ENCODE peak calls at places on chromosomes 3 and 15, in nine cellular contexts. U is transverse colon, Q is upper lobe of left lung, X is heart left ventricle, M is tibial nerve, Y is HCT116, D is H54, J is breast epithelium, H is H1. N is an unnamed sample.

GRCh38 chr3:129745253-129745652 is 138.8 kb upstream of the PLXND1 start:
- DNase-seq in U (peak), Q (peak), D (no peak), M (no peak), H (no peak), J (no peak), Y (no peak), X (no peak), N (no peak)

GRCh38 chr3:136883967-136884720 is 22.1 kb downstream of the NCK1 start:
- DNase-seq in H (no peak), U (no peak), J (no peak), M (no peak), X (no peak), Q (no peak), D (no peak), Y (no peak), N (no peak)

GRCh38 chr15:65069179-65069578 is 1.4 kb upstream of the RASL12 start:
- DNase-seq in Y (no peak), D (no peak), Q (no peak), M (no peak), H (no peak), X (peak), J (no peak), U (peak), N (no peak)

GRCh38 chr3:24123596-24123995 is 178.5 kb downstream of the NR1D2 start:
- DNase-seq in X (no peak), Q (no peak), Y (no peak), D (peak), U (no peak), M (no peak), H (no peak), J (no peak), N (no peak)

GRCh38 chr3:41202834-41203345 is 3.6 kb downstream of the CTNNB1 start:
- DNase-seq in Q (peak), J (no peak), M (no peak), U (no peak), Y (no peak), X (no peak), D (no peak), H (no peak), N (peak)

GRCh38 chr15:95616306-95616705 is 714.2 kb upstream of the NR2F2 start:
- DNase-seq in Y (no peak), X (no peak), H (no peak), D (no peak), U (no peak), Q (no peak), J (no peak), M (no peak), N (no peak)

GRCh38 chr15:40768492-40769309 is 1.1 kb upstream of the C15orf62 start:
- DNase-seq in U (peak), X (no peak), D (no peak), H (no peak), M (no peak), J (no peak), Q (no peak), Y (no peak), N (peak)

GRCh38 chr3:187491371-187491770 is 123.2 kb downstream of the RTP4 start:
- DNase-seq in X (no peak), Q (no peak), D (no peak), Y (no peak), M (no peak), U (no peak), J (no peak), H (no peak), N (no peak)

GRCh38 chr3:85721409-85722145 is 762.8 kb downstream of the CADM2 start:
- DNase-seq in J (no peak), X (no peak), D (no peak), U (no peak), Q (no peak), H (no peak), Y (no peak), M (no peak), N (no peak)

GRCh38 chr3:153096611-153097200 is 65.3 kb upstream of the RAP2B start:
- DNase-seq in U (peak), Q (no peak), H (no peak), X (no peak), Y (no peak), D (no peak), M (no peak), J (no peak), N (no peak)

GRCh38 chr15:53573091-53573490 is 186.4 kb downstream of the WDR72 start:
- DNase-seq in Q (no peak), H (no peak), D (no peak), M (no peak), Y (no peak), J (no peak), X (no peak), U (no peak), N (no peak)

GRCh38 chr3:42732829-42733459 is 30.3 kb upstream of the HHATL start:
- DNase-seq in Y (no peak), J (no peak), X (no peak), D (no peak), M (no peak), Q (no peak), H (no peak), U (no peak), N (no peak)

GRCh38 chr3:118970819-118971218 is 63.8 kb downstream of the IGSF11 start:
- DNase-seq in D (no peak), U (no peak), J (no peak), Q (no peak), X (peak), H (no peak), Y (no peak), M (no peak), N (no peak)

GRCh38 chr15:85642693-85643058 is 152.0 kb downstream of the KLHL25 start:
- DNase-seq in X (peak), M (no peak), D (no peak), U (peak), Y (no peak), H (no peak), J (no peak), Q (no peak), N (no peak)

GRCh38 chr15:78325092-78325843 is 14.9 kb upstream of the CRABP1 start:
- DNase-seq in U (no peak), Q (no peak), X (no peak), J (no peak), D (no peak), M (no peak), Y (no peak), H (no peak), N (no peak)

GRCh38 chr3:153577059-153577736 is 415.2 kb downstream of the RAP2B start:
- DNase-seq in M (no peak), H (no peak), U (no peak), D (no peak), Y (no peak), J (no peak), X (no peak), Q (no peak), N (no peak)

GRCh38 chr3:136277115-136277514 is 27.0 kb downstream of the PCCB start:
- DNase-seq in Y (no peak), M (no peak), Q (no peak), D (no peak), J (no peak), U (no peak), X (no peak), H (no peak), N (no peak)

GRCh38 chr15:71237456-71238188 is 122.4 kb downstream of the THSD4 start:
- DNase-seq in H (no peak), X (peak), M (no peak), D (peak), J (no peak), Y (peak), Q (no peak), U (peak), N (peak)

GRCh38 chr3:156978471-156978961 is 152.4 kb downstream of the LEKR1 start:
- DNase-seq in X (no peak), J (no peak), H (no peak), M (no peak), U (no peak), Q (no peak), Y (no peak), D (no peak), N (no peak)
- TF ChIP-seq POLR2A in X (no peak), J (no peak), H (no peak), M (no peak), U (no peak), Q (no peak), Y (no peak), D (no peak), N (no peak)

GRCh38 chr15:101251830-101252820 is at the start of gene CHSY1:
- DNase-seq in M (peak), X (peak), U (peak), Y (peak), Q (peak), D (peak), J (peak), H (no peak), N (peak)
- TF ChIP-seq POLR2A in M (peak), X (peak), U (peak), Y (peak), Q (no peak), D (peak), J (peak), H (no peak), N (peak)

GRCh38 chr3:185820973-185821758 is 3.7 kb downstream of the IGF2BP2 start:
- DNase-seq in Q (no peak), Y (no peak), M (no peak), U (no peak), J (no peak), X (no peak), D (peak), H (no peak), N (peak)
- TF ChIP-seq POLR2A in Q (no peak), Y (no peak), M (no peak), U (no peak), J (no peak), X (no peak), D (no peak), H (no peak), N (no peak)

GRCh38 chr3:45064512-45065372 is 38.6 kb downstream of the CLEC3B start:
- DNase-seq in D (no peak), H (no peak), M (no peak), U (no peak), Y (peak), Q (peak), X (peak), J (no peak), N (peak)
- TF ChIP-seq POLR2A in D (no peak), H (no peak), M (no peak), U (no peak), Y (no peak), Q (no peak), X (no peak), J (no peak), N (peak)

GRCh38 chr3:184133840-184134745 is 1.1 kb upstream of the EIF2B5 start:
- DNase-seq in J (peak), M (peak), U (peak), H (no peak), D (peak), Q (peak), X (peak), Y (peak), N (peak)
- TF ChIP-seq POLR2A in J (no peak), M (no peak), U (peak), H (no peak), D (peak), Q (no peak), X (no peak), Y (peak), N (no peak)

DNA sequence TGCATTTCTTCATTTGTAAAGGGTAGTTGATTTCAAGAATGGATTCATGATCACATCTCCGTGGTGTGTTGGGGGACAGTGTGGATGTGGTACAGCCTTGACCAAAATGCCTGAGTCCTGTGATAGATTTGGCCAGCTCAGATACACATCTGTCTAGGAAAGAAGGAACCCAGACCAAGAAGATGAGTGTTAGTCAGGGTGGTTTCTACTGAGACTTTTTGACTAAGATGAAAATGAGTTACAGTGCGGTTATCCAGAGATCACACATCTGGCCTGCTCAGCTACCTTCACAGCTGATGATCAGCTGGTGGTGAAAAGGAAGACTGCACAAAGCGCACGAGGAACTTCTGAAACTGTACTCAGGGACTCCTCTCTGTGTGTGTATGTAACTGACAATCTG is 68.0 kb downstream of the FNDC3B start:
- DNase-seq in H (no peak), J (no peak), M (no peak), D (no peak), Y (no peak), X (no peak), Q (no peak), U (peak), N (peak)
- TF ChIP-seq POLR2A in H (no peak), J (no peak), M (no peak), D (no peak), Y (no peak), X (no peak), Q (no peak), U (no peak), N (no peak)

GRCh38 chr3:141231101-141231922 is at the start of gene PXYLP1:
- DNase-seq in J (peak), U (peak), M (peak), D (peak), Q (peak), X (peak), H (peak), Y (peak), N (peak)
- TF ChIP-seq POLR2A in J (no peak), U (peak), M (peak), D (peak), Q (no peak), X (no peak), H (no peak), Y (peak), N (peak)

N was measured in erythroblast.